ENCODE peak calls at places on chromosome 18, in seven cellular contexts. One of them, this sample, is unnamed.

GRCh38 chr18:64330976-64331375 is 182.1 kb upstream of the LINC00305 start:
- DNase-seq in tibial nerve: no peak
- DNase-seq in SK-N-SH: no peak
- DNase-seq in HepG2: no peak
- DNase-seq in stomach: no peak
- DNase-seq in K562: no peak
- DNase-seq in H1: no peak
- DNase-seq in this sample: no peak

GRCh38 chr18:48711651-48712486 is 173.0 kb downstream of the CTIF start:
- DNase-seq in HepG2: peak; percentile 13
- DNase-seq in stomach: no peak
- DNase-seq in H1: no peak
- DNase-seq in tibial nerve: no peak
- DNase-seq in K562: peak; percentile 50
- DNase-seq in SK-N-SH: peak; percentile 85
- DNase-seq in this sample: no peak

GRCh38 chr18:2988041-2988794 is 24.7 kb downstream of the LPIN2 start:
- DNase-seq in H1: no peak
- DNase-seq in HepG2: no peak
- DNase-seq in SK-N-SH: no peak
- DNase-seq in K562: no peak
- DNase-seq in tibial nerve: no peak
- DNase-seq in stomach: no peak
- DNase-seq in this sample: no peak

GRCh38 chr18:48827321-48828200 is 123.2 kb downstream of the SMAD7 start:
- DNase-seq in tibial nerve: no peak
- DNase-seq in stomach: peak; percentile 24
- DNase-seq in H1: peak; percentile 62
- DNase-seq in SK-N-SH: peak; percentile 73
- DNase-seq in K562: peak; percentile 44
- DNase-seq in HepG2: no peak
- DNase-seq in this sample: no peak

GRCh38 chr18:42649636-42650035 is 465.8 kb downstream of the RIT2 start:
- DNase-seq in HepG2: no peak
- DNase-seq in SK-N-SH: no peak
- DNase-seq in H1: no peak
- DNase-seq in K562: no peak
- DNase-seq in stomach: no peak
- DNase-seq in tibial nerve: no peak
- DNase-seq in this sample: no peak

GRCh38 chr18:23933407-23933806 is 81.1 kb upstream of the TTC39C start:
- DNase-seq in tibial nerve: no peak
- DNase-seq in H1: no peak
- DNase-seq in SK-N-SH: no peak
- DNase-seq in HepG2: no peak
- DNase-seq in stomach: no peak
- DNase-seq in K562: no peak
- DNase-seq in this sample: no peak

GRCh38 chr18:6249788-6250187 is 164.9 kb downstream of the L3MBTL4 start:
- DNase-seq in HepG2: no peak
- DNase-seq in tibial nerve: no peak
- DNase-seq in stomach: no peak
- DNase-seq in K562: no peak
- DNase-seq in SK-N-SH: no peak
- DNase-seq in H1: no peak
- DNase-seq in this sample: no peak

GRCh38 chr18:12278765-12279682 is 24.9 kb downstream of the CIDEA start:
- DNase-seq in SK-N-SH: no peak
- DNase-seq in stomach: peak; percentile 40
- DNase-seq in HepG2: peak; percentile 74
- DNase-seq in K562: no peak
- DNase-seq in tibial nerve: peak; percentile 74
- DNase-seq in H1: peak; percentile 78
- DNase-seq in this sample: peak; percentile 92

GRCh38 chr18:50454379-50455005 is 79.6 kb downstream of the SKA1 start:
- DNase-seq in HepG2: no peak
- DNase-seq in tibial nerve: no peak
- DNase-seq in SK-N-SH: no peak
- DNase-seq in H1: peak; percentile 46
- DNase-seq in stomach: no peak
- DNase-seq in K562: peak; percentile 9
- DNase-seq in this sample: no peak

GRCh38 chr18:69996951-69997798 is 49.5 kb upstream of the CD226 start:
- DNase-seq in K562: no peak
- DNase-seq in tibial nerve: no peak
- DNase-seq in H1: no peak
- DNase-seq in stomach: no peak
- DNase-seq in HepG2: peak; percentile 45
- DNase-seq in SK-N-SH: no peak
- DNase-seq in this sample: no peak

GRCh38 chr18:77607087-77607486 is 357.4 kb downstream of the GALR1 start:
- DNase-seq in K562: no peak
- DNase-seq in SK-N-SH: no peak
- DNase-seq in tibial nerve: no peak
- DNase-seq in stomach: no peak
- DNase-seq in H1: no peak
- DNase-seq in HepG2: no peak
- DNase-seq in this sample: no peak

GRCh38 chr18:400466-400865 is 100.0 kb downstream of the COLEC12 start:
- DNase-seq in SK-N-SH: no peak
- DNase-seq in stomach: no peak
- DNase-seq in H1: no peak
- DNase-seq in HepG2: no peak
- DNase-seq in K562: no peak
- DNase-seq in tibial nerve: peak; percentile 36
- DNase-seq in this sample: no peak

GRCh38 chr18:33839452-33840225 is 261.6 kb downstream of the ASXL3 start:
- DNase-seq in H1: no peak
- DNase-seq in HepG2: peak; percentile 55
- DNase-seq in tibial nerve: peak; percentile 26
- DNase-seq in SK-N-SH: peak; percentile 46
- DNase-seq in K562: peak; percentile 48
- DNase-seq in stomach: no peak
- DNase-seq in this sample: no peak

GRCh38 chr18:36340232-36340631 is 42.7 kb downstream of the FHOD3 start:
- DNase-seq in SK-N-SH: no peak
- DNase-seq in tibial nerve: no peak
- DNase-seq in HepG2: no peak
- DNase-seq in stomach: no peak
- DNase-seq in K562: no peak
- DNase-seq in H1: no peak
- DNase-seq in this sample: no peak

GRCh38 chr18:30988440-30988839 is 54.1 kb downstream of the DSC3 start:
- DNase-seq in tibial nerve: no peak
- DNase-seq in stomach: no peak
- DNase-seq in HepG2: no peak
- DNase-seq in SK-N-SH: no peak
- DNase-seq in K562: no peak
- DNase-seq in H1: no peak
- DNase-seq in this sample: no peak

GRCh38 chr18:50410894-50411293 is 36.0 kb downstream of the SKA1 start:
- DNase-seq in stomach: no peak
- DNase-seq in H1: no peak
- DNase-seq in HepG2: no peak
- DNase-seq in tibial nerve: no peak
- DNase-seq in SK-N-SH: no peak
- DNase-seq in K562: no peak
- DNase-seq in this sample: no peak

GRCh38 chr18:42614619-42615293 is 500.7 kb downstream of the RIT2 start:
- DNase-seq in stomach: no peak
- DNase-seq in H1: no peak
- DNase-seq in SK-N-SH: peak; percentile 69
- DNase-seq in tibial nerve: peak; percentile 32
- DNase-seq in K562: no peak
- DNase-seq in HepG2: no peak
- DNase-seq in this sample: no peak

GRCh38 chr18:6785411-6785810 is 55.9 kb downstream of the ARHGAP28 start:
- DNase-seq in tibial nerve: no peak
- DNase-seq in stomach: no peak
- DNase-seq in SK-N-SH: no peak
- DNase-seq in HepG2: no peak
- DNase-seq in H1: no peak
- DNase-seq in K562: no peak
- DNase-seq in this sample: no peak

GRCh38 chr18:45662468-45662867 is 47.2 kb downstream of the SLC14A2 start:
- DNase-seq in HepG2: no peak
- DNase-seq in H1: no peak
- DNase-seq in K562: no peak
- DNase-seq in tibial nerve: no peak
- DNase-seq in SK-N-SH: no peak
- DNase-seq in stomach: no peak
- DNase-seq in this sample: no peak

GRCh38 chr18:59881728-59882685 is 17.8 kb upstream of the PMAIP1 start:
- DNase-seq in SK-N-SH: no peak
- DNase-seq in K562: peak; percentile 50
- DNase-seq in HepG2: peak; percentile 64
- DNase-seq in H1: peak; percentile 32
- DNase-seq in stomach: no peak
- DNase-seq in tibial nerve: no peak
- DNase-seq in this sample: no peak

GRCh38 chr18:39274535-39274934 is 1708.9 kb upstream of the CELF4 start:
- DNase-seq in tibial nerve: no peak
- DNase-seq in stomach: no peak
- DNase-seq in K562: no peak
- DNase-seq in H1: no peak
- DNase-seq in SK-N-SH: no peak
- DNase-seq in HepG2: no peak
- DNase-seq in this sample: no peak

GRCh38 chr18:51461956-51462355 is 264.5 kb upstream of the MEX3C start:
- DNase-seq in tibial nerve: no peak
- DNase-seq in HepG2: no peak
- DNase-seq in SK-N-SH: no peak
- DNase-seq in stomach: no peak
- DNase-seq in H1: no peak
- DNase-seq in K562: no peak
- DNase-seq in this sample: no peak

GRCh38 chr18:70420151-70420898 is 131.5 kb downstream of the SOCS6 start:
- DNase-seq in stomach: no peak
- DNase-seq in HepG2: peak; percentile 74
- DNase-seq in K562: no peak
- DNase-seq in SK-N-SH: no peak
- DNase-seq in tibial nerve: no peak
- DNase-seq in H1: no peak
- DNase-seq in this sample: no peak

GRCh38 chr18:72544092-72544886 is at the start of gene CBLN2:
- DNase-seq in K562: peak; percentile 23
- DNase-seq in H1: peak; percentile 89
- DNase-seq in SK-N-SH: peak; percentile 92
- DNase-seq in stomach: no peak
- DNase-seq in HepG2: peak; percentile 23
- DNase-seq in tibial nerve: no peak
- DNase-seq in this sample: no peak

GRCh38 chr18:53991805-53992204 is 232.7 kb downstream of the MBD2 start:
- DNase-seq in HepG2: no peak
- DNase-seq in tibial nerve: no peak
- DNase-seq in H1: no peak
- DNase-seq in SK-N-SH: no peak
- DNase-seq in stomach: no peak
- DNase-seq in K562: no peak
- DNase-seq in this sample: no peak

GRCh38 chr18:60894254-60894945 is 438.8 kb upstream of the CDH20 start:
- DNase-seq in HepG2: no peak
- DNase-seq in tibial nerve: no peak
- DNase-seq in K562: no peak
- DNase-seq in stomach: no peak
- DNase-seq in SK-N-SH: no peak
- DNase-seq in H1: no peak
- DNase-seq in this sample: no peak

GRCh38 chr18:45212186-45213039 is 402.9 kb upstream of the SLC14A2 start:
- DNase-seq in K562: peak; percentile 68
- DNase-seq in stomach: peak; percentile 90
- DNase-seq in HepG2: peak; percentile 59
- DNase-seq in SK-N-SH: peak; percentile 51
- DNase-seq in H1: peak; percentile 87
- DNase-seq in tibial nerve: peak; percentile 88
- DNase-seq in this sample: peak; percentile 89

GRCh38 chr18:48294894-48295585 is 114.1 kb downstream of the ZBTB7C start:
- DNase-seq in tibial nerve: no peak
- DNase-seq in K562: no peak
- DNase-seq in stomach: no peak
- DNase-seq in SK-N-SH: peak; percentile 38
- DNase-seq in HepG2: no peak
- DNase-seq in H1: no peak
- DNase-seq in this sample: no peak

GRCh38 chr18:2218101-2218500 is 353.2 kb downstream of the METTL4 start:
- DNase-seq in stomach: no peak
- DNase-seq in K562: no peak
- DNase-seq in SK-N-SH: no peak
- DNase-seq in H1: no peak
- DNase-seq in HepG2: no peak
- DNase-seq in tibial nerve: no peak
- DNase-seq in this sample: no peak

GRCh38 chr18:66210875-66211274 is 393.0 kb downstream of the CDH19 start:
- DNase-seq in HepG2: no peak
- DNase-seq in tibial nerve: no peak
- DNase-seq in H1: no peak
- DNase-seq in SK-N-SH: no peak
- DNase-seq in K562: no peak
- DNase-seq in stomach: no peak
- DNase-seq in this sample: no peak

GRCh38 chr18:66211693-66212195 is 392.1 kb downstream of the CDH19 start:
- DNase-seq in HepG2: no peak
- DNase-seq in K562: no peak
- DNase-seq in tibial nerve: no peak
- DNase-seq in stomach: no peak
- DNase-seq in SK-N-SH: no peak
- DNase-seq in H1: no peak
- DNase-seq in this sample: no peak
- TF ChIP-seq EP300 in HepG2: no peak
- TF ChIP-seq EP300 in K562: no peak
- TF ChIP-seq EP300 in tibial nerve: no peak
- TF ChIP-seq EP300 in stomach: no peak
- TF ChIP-seq EP300 in SK-N-SH: no peak
- TF ChIP-seq EP300 in H1: no peak
- TF ChIP-seq EP300 in this sample: no peak

GRCh38 chr18:55763298-55763697 is 175.3 kb upstream of the TCF4 start:
- DNase-seq in SK-N-SH: no peak
- DNase-seq in HepG2: no peak
- DNase-seq in K562: no peak
- DNase-seq in tibial nerve: no peak
- DNase-seq in H1: no peak
- DNase-seq in stomach: no peak
- DNase-seq in this sample: no peak
- H3K4me1 ChIP-seq in SK-N-SH: peaks cover 13% of the 10 kb centered on the region
- H3K4me1 ChIP-seq in HepG2: no peaks in the 10 kb centered on the region
- H3K4me1 ChIP-seq in K562: peaks cover 10% of the 10 kb centered on the region
- H3K4me1 ChIP-seq in tibial nerve: no peaks in the 10 kb centered on the region
- H3K4me1 ChIP-seq in H1: peaks cover 8% of the 10 kb centered on the region
- H3K4me1 ChIP-seq in stomach: no peaks in the 10 kb centered on the region
- H3K4me1 ChIP-seq in this sample: no peaks in the 10 kb centered on the region

GRCh38 chr18:74131124-74131523 is 16.5 kb downstream of the FBXO15 start:
- DNase-seq in SK-N-SH: no peak
- DNase-seq in stomach: no peak
- DNase-seq in tibial nerve: no peak
- DNase-seq in HepG2: no peak
- DNase-seq in K562: no peak
- DNase-seq in H1: no peak
- DNase-seq in this sample: no peak
- H3K27me3 ChIP-seq in SK-N-SH: no peaks in the 10 kb centered on the region
- H3K27me3 ChIP-seq in stomach: no peaks in the 10 kb centered on the region
- H3K27me3 ChIP-seq in tibial nerve: no peaks in the 10 kb centered on the region
- H3K27me3 ChIP-seq in HepG2: no peaks in the 10 kb centered on the region
- H3K27me3 ChIP-seq in K562: peaks cover 3% of the 10 kb centered on the region
- H3K27me3 ChIP-seq in H1: no peaks in the 10 kb centered on the region
- H3K27me3 ChIP-seq in this sample: no peaks in the 10 kb centered on the region

GRCh38 chr18:26470011-26470637 is 78.2 kb downstream of the KCTD1 start:
- DNase-seq in HepG2: no peak
- DNase-seq in H1: no peak
- DNase-seq in SK-N-SH: no peak
- DNase-seq in K562: no peak
- DNase-seq in stomach: no peak
- DNase-seq in tibial nerve: no peak
- DNase-seq in this sample: no peak
- TF ChIP-seq EP300 in HepG2: no peak
- TF ChIP-seq EP300 in H1: no peak
- TF ChIP-seq EP300 in SK-N-SH: no peak
- TF ChIP-seq EP300 in K562: no peak
- TF ChIP-seq EP300 in stomach: no peak
- TF ChIP-seq EP300 in tibial nerve: no peak
- TF ChIP-seq EP300 in this sample: no peak

This sample was measured in ovary.